ENCODE peak calls at places on chromosomes 5 and 9, in four cellular contexts. One of them, this sample, is unnamed.

GRCh38 chr9:79013715-79014610 is 557.8 kb upstream of the TLE4 start:
- DNase-seq in left kidney: no peak
- DNase-seq in NCI-H1417: peak; percentile 78
- DNase-seq in stimulated activated naive B cell treated with anti-CD40 and anti-IgM and Interleukin-4, amounts not matched to agents 10 μg/mL and 1 μg/mL and 100 μg/mL, for 72 hours: no peak
- DNase-seq in this sample: peak; percentile 38

GRCh38 chr5:72171667-72172066 is 64.4 kb downstream of the MAP1B start:
- DNase-seq in left kidney: no peak
- DNase-seq in NCI-H1417: no peak
- DNase-seq in stimulated activated naive B cell treated with anti-CD40 and anti-IgM and Interleukin-4, amounts not matched to agents 10 μg/mL and 1 μg/mL and 100 μg/mL, for 72 hours: no peak
- DNase-seq in this sample: no peak

GRCh38 chr9:86968258-86968920 is 21.1 kb upstream of the GAS1 start:
- DNase-seq in left kidney: no peak
- DNase-seq in NCI-H1417: no peak
- DNase-seq in stimulated activated naive B cell treated with anti-CD40 and anti-IgM and Interleukin-4, amounts not matched to agents 10 μg/mL and 1 μg/mL and 100 μg/mL, for 72 hours: no peak
- DNase-seq in this sample: no peak

GRCh38 chr5:174571662-174572397 is 152.6 kb upstream of the MSX2 start:
- DNase-seq in left kidney: peak; percentile 34
- DNase-seq in NCI-H1417: no peak
- DNase-seq in stimulated activated naive B cell treated with anti-CD40 and anti-IgM and Interleukin-4, amounts not matched to agents 10 μg/mL and 1 μg/mL and 100 μg/mL, for 72 hours: no peak
- DNase-seq in this sample: peak; percentile 89

GRCh38 chr5:176692835-176693476 is 45.7 kb downstream of the TSPAN17 start:
- DNase-seq in left kidney: no peak
- DNase-seq in NCI-H1417: peak; percentile 92
- DNase-seq in stimulated activated naive B cell treated with anti-CD40 and anti-IgM and Interleukin-4, amounts not matched to agents 10 μg/mL and 1 μg/mL and 100 μg/mL, for 72 hours: no peak
- DNase-seq in this sample: no peak

GRCh38 chr5:108727639-108728565 is 19.8 kb upstream of the FER start:
- DNase-seq in left kidney: peak; percentile 97
- DNase-seq in NCI-H1417: peak; percentile 36
- DNase-seq in stimulated activated naive B cell treated with anti-CD40 and anti-IgM and Interleukin-4, amounts not matched to agents 10 μg/mL and 1 μg/mL and 100 μg/mL, for 72 hours: peak; percentile 72
- DNase-seq in this sample: peak; percentile 84

GRCh38 chr9:1870915-1871314 is 144.2 kb upstream of the SMARCA2 start:
- DNase-seq in left kidney: no peak
- DNase-seq in NCI-H1417: no peak
- DNase-seq in stimulated activated naive B cell treated with anti-CD40 and anti-IgM and Interleukin-4, amounts not matched to agents 10 μg/mL and 1 μg/mL and 100 μg/mL, for 72 hours: no peak
- DNase-seq in this sample: no peak

GRCh38 chr5:173802670-173803165 is 85.4 kb upstream of the CPEB4 start:
- DNase-seq in left kidney: no peak
- DNase-seq in NCI-H1417: no peak
- DNase-seq in stimulated activated naive B cell treated with anti-CD40 and anti-IgM and Interleukin-4, amounts not matched to agents 10 μg/mL and 1 μg/mL and 100 μg/mL, for 72 hours: no peak
- DNase-seq in this sample: no peak

GRCh38 chr9:34629492-34629809 is 585 bp upstream of the ARID3C start:
- DNase-seq in left kidney: no peak
- DNase-seq in NCI-H1417: no peak
- DNase-seq in stimulated activated naive B cell treated with anti-CD40 and anti-IgM and Interleukin-4, amounts not matched to agents 10 μg/mL and 1 μg/mL and 100 μg/mL, for 72 hours: no peak
- DNase-seq in this sample: no peak

GRCh38 chr5:142871880-142872200 is 101.7 kb downstream of the ARHGAP26 start:
- DNase-seq in left kidney: peak; percentile 61
- DNase-seq in NCI-H1417: no peak
- DNase-seq in stimulated activated naive B cell treated with anti-CD40 and anti-IgM and Interleukin-4, amounts not matched to agents 10 μg/mL and 1 μg/mL and 100 μg/mL, for 72 hours: no peak
- DNase-seq in this sample: no peak

GRCh38 chr9:1337169-1337568 is 287.0 kb downstream of the DMRT2 start:
- DNase-seq in left kidney: no peak
- DNase-seq in NCI-H1417: no peak
- DNase-seq in stimulated activated naive B cell treated with anti-CD40 and anti-IgM and Interleukin-4, amounts not matched to agents 10 μg/mL and 1 μg/mL and 100 μg/mL, for 72 hours: no peak
- DNase-seq in this sample: no peak

GRCh38 chr5:34891981-34892380 is 23.3 kb downstream of the RAD1 start:
- DNase-seq in left kidney: no peak
- DNase-seq in NCI-H1417: no peak
- DNase-seq in stimulated activated naive B cell treated with anti-CD40 and anti-IgM and Interleukin-4, amounts not matched to agents 10 μg/mL and 1 μg/mL and 100 μg/mL, for 72 hours: no peak
- DNase-seq in this sample: no peak

GRCh38 chr5:149853019-149853648 is 91.5 kb downstream of the PDE6A start:
- DNase-seq in left kidney: peak; percentile 89
- DNase-seq in NCI-H1417: peak; percentile 75
- DNase-seq in stimulated activated naive B cell treated with anti-CD40 and anti-IgM and Interleukin-4, amounts not matched to agents 10 μg/mL and 1 μg/mL and 100 μg/mL, for 72 hours: peak; percentile 21
- DNase-seq in this sample: no peak

GRCh38 chr9:16069671-16070586 is 517.1 kb downstream of the CCDC171 start:
- DNase-seq in left kidney: peak; percentile 73
- DNase-seq in NCI-H1417: no peak
- DNase-seq in stimulated activated naive B cell treated with anti-CD40 and anti-IgM and Interleukin-4, amounts not matched to agents 10 μg/mL and 1 μg/mL and 100 μg/mL, for 72 hours: no peak
- DNase-seq in this sample: no peak

GRCh38 chr5:87393331-87393730 is 19.4 kb downstream of the CCNH start:
- DNase-seq in left kidney: no peak
- DNase-seq in NCI-H1417: no peak
- DNase-seq in stimulated activated naive B cell treated with anti-CD40 and anti-IgM and Interleukin-4, amounts not matched to agents 10 μg/mL and 1 μg/mL and 100 μg/mL, for 72 hours: no peak
- DNase-seq in this sample: peak; percentile 54

GRCh38 chr5:148730272-148730954 is 76.1 kb upstream of the HTR4 start:
- DNase-seq in left kidney: peak; percentile 54
- DNase-seq in NCI-H1417: peak; percentile 18
- DNase-seq in stimulated activated naive B cell treated with anti-CD40 and anti-IgM and Interleukin-4, amounts not matched to agents 10 μg/mL and 1 μg/mL and 100 μg/mL, for 72 hours: no peak
- DNase-seq in this sample: peak; percentile 24

GRCh38 chr9:114343471-114344187 is 14.0 kb downstream of the ORM2 start:
- DNase-seq in left kidney: no peak
- DNase-seq in NCI-H1417: no peak
- DNase-seq in stimulated activated naive B cell treated with anti-CD40 and anti-IgM and Interleukin-4, amounts not matched to agents 10 μg/mL and 1 μg/mL and 100 μg/mL, for 72 hours: no peak
- DNase-seq in this sample: peak; percentile 81

GRCh38 chr5:56941981-56942380 is 9.9 kb downstream of the MIER3 start:
- DNase-seq in left kidney: no peak
- DNase-seq in NCI-H1417: no peak
- DNase-seq in stimulated activated naive B cell treated with anti-CD40 and anti-IgM and Interleukin-4, amounts not matched to agents 10 μg/mL and 1 μg/mL and 100 μg/mL, for 72 hours: no peak
- DNase-seq in this sample: no peak

GRCh38 chr9:129550199-129550839 is 70.6 kb downstream of the C9orf50 start:
- DNase-seq in left kidney: peak; percentile 87
- DNase-seq in NCI-H1417: peak; percentile 75
- DNase-seq in stimulated activated naive B cell treated with anti-CD40 and anti-IgM and Interleukin-4, amounts not matched to agents 10 μg/mL and 1 μg/mL and 100 μg/mL, for 72 hours: no peak
- DNase-seq in this sample: no peak

GRCh38 chr5:31106259-31106658 is 87.2 kb upstream of the CDH6 start:
- DNase-seq in left kidney: no peak
- DNase-seq in NCI-H1417: peak; percentile 78
- DNase-seq in stimulated activated naive B cell treated with anti-CD40 and anti-IgM and Interleukin-4, amounts not matched to agents 10 μg/mL and 1 μg/mL and 100 μg/mL, for 72 hours: no peak
- DNase-seq in this sample: no peak

GRCh38 chr5:171617268-171617667 is 168.3 kb upstream of the SMIM23 start:
- DNase-seq in left kidney: no peak
- DNase-seq in NCI-H1417: no peak
- DNase-seq in stimulated activated naive B cell treated with anti-CD40 and anti-IgM and Interleukin-4, amounts not matched to agents 10 μg/mL and 1 μg/mL and 100 μg/mL, for 72 hours: no peak
- DNase-seq in this sample: no peak

GRCh38 chr9:91710148-91710547 is 239.9 kb downstream of the ROR2 start:
- DNase-seq in left kidney: peak; percentile 73
- DNase-seq in NCI-H1417: no peak
- DNase-seq in stimulated activated naive B cell treated with anti-CD40 and anti-IgM and Interleukin-4, amounts not matched to agents 10 μg/mL and 1 μg/mL and 100 μg/mL, for 72 hours: no peak
- DNase-seq in this sample: no peak

GRCh38 chr9:9920425-9920824 is 692.4 kb downstream of the PTPRD start:
- DNase-seq in left kidney: no peak
- DNase-seq in NCI-H1417: no peak
- DNase-seq in stimulated activated naive B cell treated with anti-CD40 and anti-IgM and Interleukin-4, amounts not matched to agents 10 μg/mL and 1 μg/mL and 100 μg/mL, for 72 hours: no peak
- DNase-seq in this sample: no peak

GRCh38 chr9:118567861-118568260 is 801.4 kb downstream of the BRINP1 start:
- DNase-seq in left kidney: no peak
- DNase-seq in NCI-H1417: no peak
- DNase-seq in stimulated activated naive B cell treated with anti-CD40 and anti-IgM and Interleukin-4, amounts not matched to agents 10 μg/mL and 1 μg/mL and 100 μg/mL, for 72 hours: no peak
- DNase-seq in this sample: peak; percentile 39

This sample was measured in foreskin keratinocyte.